ENCODE peak calls at places on chromosomes 2 and 18, in ten cellular contexts. One of them, this sample, is unnamed.

GRCh38 chr2:62760555-62760954 is 55.0 kb downstream of the EHBP1 start:
- DNase-seq in H1: no peak
- DNase-seq in A172: peak; percentile 31
- DNase-seq in type B pancreatic cell: no peak
- DNase-seq in H4: no peak
- DNase-seq in HuH-7.5: no peak
- DNase-seq in endothelial cell: no peak
- DNase-seq in mesothelial cell of epicardium: no peak
- DNase-seq in CD8-positive, alpha-beta memory T cell: no peak
- DNase-seq in NCI-H446 treated with DMSO at 0.1 percent for 48 hours: no peak
- DNase-seq in this sample: no peak

GRCh38 chr2:18122544-18123210 is 244.2 kb downstream of the KCNS3 start:
- DNase-seq in H1: no peak
- DNase-seq in A172: no peak
- DNase-seq in type B pancreatic cell: no peak
- DNase-seq in H4: no peak
- DNase-seq in HuH-7.5: no peak
- DNase-seq in endothelial cell: no peak
- DNase-seq in mesothelial cell of epicardium: no peak
- DNase-seq in CD8-positive, alpha-beta memory T cell: no peak
- DNase-seq in NCI-H446 treated with DMSO at 0.1 percent for 48 hours: no peak
- DNase-seq in this sample: no peak

GRCh38 chr2:226911932-226912331 is 76.1 kb downstream of the RHBDD1 start:
- DNase-seq in H1: no peak
- DNase-seq in A172: peak; percentile 56
- DNase-seq in type B pancreatic cell: no peak
- DNase-seq in H4: peak; percentile 33
- DNase-seq in HuH-7.5: no peak
- DNase-seq in endothelial cell: no peak
- DNase-seq in mesothelial cell of epicardium: no peak
- DNase-seq in CD8-positive, alpha-beta memory T cell: no peak
- DNase-seq in NCI-H446 treated with DMSO at 0.1 percent for 48 hours: no peak
- DNase-seq in this sample: no peak

GRCh38 chr2:50719837-50720694 is 311.9 kb downstream of the NRXN1 start:
- DNase-seq in H1: no peak
- DNase-seq in A172: no peak
- DNase-seq in type B pancreatic cell: no peak
- DNase-seq in H4: no peak
- DNase-seq in HuH-7.5: no peak
- DNase-seq in endothelial cell: no peak
- DNase-seq in mesothelial cell of epicardium: no peak
- DNase-seq in CD8-positive, alpha-beta memory T cell: no peak
- DNase-seq in NCI-H446 treated with DMSO at 0.1 percent for 48 hours: no peak
- DNase-seq in this sample: no peak

GRCh38 chr18:5180254-5180653 is 16.8 kb downstream of the AKAIN1 start:
- DNase-seq in H1: no peak
- DNase-seq in A172: no peak
- DNase-seq in type B pancreatic cell: no peak
- DNase-seq in H4: no peak
- DNase-seq in HuH-7.5: no peak
- DNase-seq in endothelial cell: no peak
- DNase-seq in mesothelial cell of epicardium: no peak
- DNase-seq in CD8-positive, alpha-beta memory T cell: no peak
- DNase-seq in NCI-H446 treated with DMSO at 0.1 percent for 48 hours: no peak
- DNase-seq in this sample: no peak

GRCh38 chr2:70785137-70785911 is 5.1 kb downstream of the FIGLA start:
- DNase-seq in H1: no peak
- DNase-seq in A172: peak; percentile 71
- DNase-seq in type B pancreatic cell: no peak
- DNase-seq in H4: peak; percentile 53
- DNase-seq in HuH-7.5: no peak
- DNase-seq in endothelial cell: peak; percentile 40
- DNase-seq in mesothelial cell of epicardium: no peak
- DNase-seq in CD8-positive, alpha-beta memory T cell: no peak
- DNase-seq in NCI-H446 treated with DMSO at 0.1 percent for 48 hours: peak; percentile 38
- DNase-seq in this sample: no peak

GRCh38 chr18:54378057-54378456 is 20.4 kb downstream of the C18orf54 start:
- DNase-seq in H1: no peak
- DNase-seq in A172: no peak
- DNase-seq in type B pancreatic cell: no peak
- DNase-seq in H4: no peak
- DNase-seq in HuH-7.5: no peak
- DNase-seq in endothelial cell: no peak
- DNase-seq in mesothelial cell of epicardium: no peak
- DNase-seq in CD8-positive, alpha-beta memory T cell: no peak
- DNase-seq in NCI-H446 treated with DMSO at 0.1 percent for 48 hours: no peak
- DNase-seq in this sample: no peak

GRCh38 chr2:211816739-211817138 is 721.9 kb downstream of the ERBB4 start:
- DNase-seq in H1: no peak
- DNase-seq in A172: no peak
- DNase-seq in type B pancreatic cell: no peak
- DNase-seq in H4: no peak
- DNase-seq in HuH-7.5: no peak
- DNase-seq in endothelial cell: no peak
- DNase-seq in mesothelial cell of epicardium: no peak
- DNase-seq in CD8-positive, alpha-beta memory T cell: no peak
- DNase-seq in NCI-H446 treated with DMSO at 0.1 percent for 48 hours: peak; percentile 33
- DNase-seq in this sample: no peak

GRCh38 chr2:207847098-207847806 is 77.5 kb upstream of the FZD5 start:
- DNase-seq in H1: no peak
- DNase-seq in A172: no peak
- DNase-seq in type B pancreatic cell: no peak
- DNase-seq in H4: no peak
- DNase-seq in HuH-7.5: no peak
- DNase-seq in endothelial cell: no peak
- DNase-seq in mesothelial cell of epicardium: no peak
- DNase-seq in CD8-positive, alpha-beta memory T cell: no peak
- DNase-seq in NCI-H446 treated with DMSO at 0.1 percent for 48 hours: no peak
- DNase-seq in this sample: no peak

GRCh38 chr2:46835520-46835919 is 80.1 kb downstream of the MCFD2 start:
- DNase-seq in H1: no peak
- DNase-seq in A172: no peak
- DNase-seq in type B pancreatic cell: no peak
- DNase-seq in H4: no peak
- DNase-seq in HuH-7.5: no peak
- DNase-seq in endothelial cell: no peak
- DNase-seq in mesothelial cell of epicardium: no peak
- DNase-seq in CD8-positive, alpha-beta memory T cell: no peak
- DNase-seq in NCI-H446 treated with DMSO at 0.1 percent for 48 hours: no peak
- DNase-seq in this sample: no peak

GRCh38 chr2:240518981-240519380 is 38.8 kb downstream of the ANKMY1 start:
- DNase-seq in H1: no peak
- DNase-seq in A172: no peak
- DNase-seq in type B pancreatic cell: peak; percentile 49
- DNase-seq in H4: no peak
- DNase-seq in HuH-7.5: no peak
- DNase-seq in endothelial cell: no peak
- DNase-seq in mesothelial cell of epicardium: no peak
- DNase-seq in CD8-positive, alpha-beta memory T cell: no peak
- DNase-seq in NCI-H446 treated with DMSO at 0.1 percent for 48 hours: no peak
- DNase-seq in this sample: peak; percentile 29

GRCh38 chr2:86764661-86765307 is 25.9 kb downstream of the CD8A start:
- DNase-seq in H1: no peak
- DNase-seq in A172: peak; percentile 49
- DNase-seq in type B pancreatic cell: no peak
- DNase-seq in H4: peak; percentile 16
- DNase-seq in HuH-7.5: no peak
- DNase-seq in endothelial cell: peak; percentile 52
- DNase-seq in mesothelial cell of epicardium: no peak
- DNase-seq in CD8-positive, alpha-beta memory T cell: no peak
- DNase-seq in NCI-H446 treated with DMSO at 0.1 percent for 48 hours: peak; percentile 15
- DNase-seq in this sample: no peak

GRCh38 chr2:191266201-191266600 is 21.0 kb downstream of the MYO1B start:
- DNase-seq in H1: no peak
- DNase-seq in A172: no peak
- DNase-seq in type B pancreatic cell: no peak
- DNase-seq in H4: no peak
- DNase-seq in HuH-7.5: no peak
- DNase-seq in endothelial cell: no peak
- DNase-seq in mesothelial cell of epicardium: no peak
- DNase-seq in CD8-positive, alpha-beta memory T cell: no peak
- DNase-seq in NCI-H446 treated with DMSO at 0.1 percent for 48 hours: no peak
- DNase-seq in this sample: no peak

GRCh38 chr2:180203972-180204371 is 196.9 kb upstream of the CWC22 start:
- DNase-seq in H1: no peak
- DNase-seq in A172: no peak
- DNase-seq in type B pancreatic cell: no peak
- DNase-seq in H4: no peak
- DNase-seq in HuH-7.5: no peak
- DNase-seq in endothelial cell: no peak
- DNase-seq in mesothelial cell of epicardium: no peak
- DNase-seq in CD8-positive, alpha-beta memory T cell: no peak
- DNase-seq in NCI-H446 treated with DMSO at 0.1 percent for 48 hours: no peak
- DNase-seq in this sample: no peak

GRCh38 chr2:232418466-232419244 is 12.0 kb downstream of the ALPG start:
- DNase-seq in H1: no peak
- DNase-seq in A172: no peak
- DNase-seq in type B pancreatic cell: no peak
- DNase-seq in H4: no peak
- DNase-seq in HuH-7.5: no peak
- DNase-seq in endothelial cell: no peak
- DNase-seq in mesothelial cell of epicardium: no peak
- DNase-seq in CD8-positive, alpha-beta memory T cell: no peak
- DNase-seq in NCI-H446 treated with DMSO at 0.1 percent for 48 hours: no peak
- DNase-seq in this sample: no peak

GRCh38 chr2:28430377-28430765 is 37.7 kb downstream of the FOSL2 start:
- DNase-seq in H1: no peak
- DNase-seq in A172: no peak
- DNase-seq in type B pancreatic cell: no peak
- DNase-seq in H4: no peak
- DNase-seq in HuH-7.5: no peak
- DNase-seq in endothelial cell: no peak
- DNase-seq in mesothelial cell of epicardium: no peak
- DNase-seq in CD8-positive, alpha-beta memory T cell: no peak
- DNase-seq in NCI-H446 treated with DMSO at 0.1 percent for 48 hours: no peak
- DNase-seq in this sample: no peak

GRCh38 chr18:43170586-43170985 is 55.1 kb upstream of the RIT2 start:
- DNase-seq in H1: no peak
- DNase-seq in A172: no peak
- DNase-seq in type B pancreatic cell: no peak
- DNase-seq in H4: no peak
- DNase-seq in HuH-7.5: no peak
- DNase-seq in endothelial cell: no peak
- DNase-seq in mesothelial cell of epicardium: no peak
- DNase-seq in CD8-positive, alpha-beta memory T cell: no peak
- DNase-seq in NCI-H446 treated with DMSO at 0.1 percent for 48 hours: no peak
- DNase-seq in this sample: no peak

GRCh38 chr18:62586148-62586774 is 63.4 kb downstream of the ZCCHC2 start:
- DNase-seq in H1: no peak
- DNase-seq in A172: peak; percentile 57
- DNase-seq in type B pancreatic cell: peak; percentile 83
- DNase-seq in H4: peak; percentile 71
- DNase-seq in HuH-7.5: peak; percentile 62
- DNase-seq in endothelial cell: peak; percentile 84
- DNase-seq in mesothelial cell of epicardium: peak; percentile 80
- DNase-seq in CD8-positive, alpha-beta memory T cell: peak; percentile 27
- DNase-seq in NCI-H446 treated with DMSO at 0.1 percent for 48 hours: peak; percentile 11
- DNase-seq in this sample: no peak

GRCh38 chr2:23532311-23533013 is 147.5 kb downstream of the KLHL29 start:
- DNase-seq in H1: no peak
- DNase-seq in A172: no peak
- DNase-seq in type B pancreatic cell: no peak
- DNase-seq in H4: no peak
- DNase-seq in HuH-7.5: no peak
- DNase-seq in endothelial cell: no peak
- DNase-seq in mesothelial cell of epicardium: peak; percentile 60
- DNase-seq in CD8-positive, alpha-beta memory T cell: no peak
- DNase-seq in NCI-H446 treated with DMSO at 0.1 percent for 48 hours: peak; percentile 67
- DNase-seq in this sample: no peak

GRCh38 chr2:160924936-160925353 is 235.3 kb upstream of the TANK start:
- DNase-seq in H1: peak; percentile 33
- DNase-seq in A172: no peak
- DNase-seq in type B pancreatic cell: no peak
- DNase-seq in H4: no peak
- DNase-seq in HuH-7.5: no peak
- DNase-seq in endothelial cell: no peak
- DNase-seq in mesothelial cell of epicardium: no peak
- DNase-seq in CD8-positive, alpha-beta memory T cell: no peak
- DNase-seq in NCI-H446 treated with DMSO at 0.1 percent for 48 hours: no peak
- DNase-seq in this sample: no peak

GRCh38 chr2:100761365-100761764 is 58.6 kb upstream of the NPAS2 start:
- DNase-seq in H1: no peak
- DNase-seq in A172: no peak
- DNase-seq in type B pancreatic cell: no peak
- DNase-seq in H4: no peak
- DNase-seq in HuH-7.5: no peak
- DNase-seq in endothelial cell: no peak
- DNase-seq in mesothelial cell of epicardium: no peak
- DNase-seq in CD8-positive, alpha-beta memory T cell: no peak
- DNase-seq in NCI-H446 treated with DMSO at 0.1 percent for 48 hours: no peak
- DNase-seq in this sample: no peak

GRCh38 chr18:69402219-69402989 is 1.7 kb downstream of the DOK6 start:
- DNase-seq in H1: no peak
- DNase-seq in A172: no peak
- DNase-seq in type B pancreatic cell: no peak
- DNase-seq in H4: no peak
- DNase-seq in HuH-7.5: peak; percentile 5
- DNase-seq in endothelial cell: peak; percentile 12
- DNase-seq in mesothelial cell of epicardium: no peak
- DNase-seq in CD8-positive, alpha-beta memory T cell: no peak
- DNase-seq in NCI-H446 treated with DMSO at 0.1 percent for 48 hours: no peak
- DNase-seq in this sample: no peak